ENCODE peak calls at places on chromosomes 5 and 9, in four cellular contexts. One of them, this sample, is unnamed. For H3K36me3, the result is how much of the 10 kb centered on the place peaks cover.

GRCh38 chr9:82989949-82990348 is 73.0 kb downstream of the RASEF start:
- DNase-seq in esophagus muscularis mucosa: no peak
- DNase-seq in cardiac muscle cell: no peak
- DNase-seq in small intestine: no peak
- DNase-seq in this sample: no peak

GRCh38 chr9:85483214-85483613 is 258.5 kb downstream of the AGTPBP1 start:
- DNase-seq in cardiac muscle cell: no peak
- DNase-seq in small intestine: no peak
- DNase-seq in esophagus muscularis mucosa: no peak
- DNase-seq in this sample: no peak

GRCh38 chr5:158700231-158700996 is 399.3 kb downstream of the EBF1 start:
- DNase-seq in esophagus muscularis mucosa: no peak
- DNase-seq in cardiac muscle cell: peak
- DNase-seq in small intestine: no peak
- DNase-seq in this sample: no peak

GRCh38 chr5:16489322-16489791 is 23.8 kb upstream of the ZNF622 start:
- DNase-seq in cardiac muscle cell: peak
- DNase-seq in small intestine: peak
- DNase-seq in esophagus muscularis mucosa: no peak
- DNase-seq in this sample: no peak

GRCh38 chr5:150181035-150181434 is 8.8 kb upstream of the SLC6A7 start:
- DNase-seq in cardiac muscle cell: peak
- DNase-seq in small intestine: peak
- DNase-seq in esophagus muscularis mucosa: no peak
- DNase-seq in this sample: no peak

GRCh38 chr5:74320526-74320925 is 320.0 kb downstream of the ENC1 start:
- DNase-seq in small intestine: no peak
- DNase-seq in cardiac muscle cell: no peak
- DNase-seq in esophagus muscularis mucosa: no peak
- DNase-seq in this sample: no peak

GRCh38 chr9:35842795-35843194 is 13.8 kb downstream of the TMEM8B start:
- DNase-seq in small intestine: no peak
- DNase-seq in cardiac muscle cell: no peak
- DNase-seq in esophagus muscularis mucosa: no peak
- DNase-seq in this sample: no peak

GRCh38 chr5:42718591-42718990 is 38.0 kb upstream of the CCDC152 start:
- DNase-seq in esophagus muscularis mucosa: no peak
- DNase-seq in cardiac muscle cell: peak
- DNase-seq in small intestine: no peak
- DNase-seq in this sample: no peak

GRCh38 chr5:141771562-141771961 is 89.5 kb upstream of the ARAP3 start:
- DNase-seq in small intestine: no peak
- DNase-seq in esophagus muscularis mucosa: no peak
- DNase-seq in cardiac muscle cell: no peak
- DNase-seq in this sample: no peak

GRCh38 chr5:68381060-68381459 is 165.5 kb downstream of the PIK3R1 start:
- DNase-seq in esophagus muscularis mucosa: peak
- DNase-seq in cardiac muscle cell: no peak
- DNase-seq in small intestine: no peak
- DNase-seq in this sample: no peak

GRCh38 chr9:90057361-90057760 is 452.5 kb downstream of the GADD45G start:
- DNase-seq in cardiac muscle cell: no peak
- DNase-seq in esophagus muscularis mucosa: peak
- DNase-seq in small intestine: no peak
- DNase-seq in this sample: no peak

GRCh38 chr5:59146729-59147128 is 563.9 kb downstream of the RAB3C start:
- DNase-seq in cardiac muscle cell: no peak
- DNase-seq in esophagus muscularis mucosa: no peak
- DNase-seq in small intestine: no peak
- DNase-seq in this sample: no peak

GRCh38 chr5:51201024-51201423 is 182.2 kb upstream of the ISL1 start:
- DNase-seq in cardiac muscle cell: no peak
- DNase-seq in small intestine: peak
- DNase-seq in esophagus muscularis mucosa: no peak
- DNase-seq in this sample: no peak

GRCh38 chr9:93662952-93663572 is 86.7 kb downstream of the PHF2 start:
- DNase-seq in small intestine: no peak
- DNase-seq in cardiac muscle cell: no peak
- DNase-seq in esophagus muscularis mucosa: no peak
- DNase-seq in this sample: no peak

GRCh38 chr5:112691758-112692157 is 45.9 kb upstream of the APC start:
- DNase-seq in small intestine: peak
- DNase-seq in cardiac muscle cell: peak
- DNase-seq in esophagus muscularis mucosa: peak
- DNase-seq in this sample: no peak

GRCh38 chr5:176846335-176847140 is 36.2 kb downstream of the UNC5A start:
- DNase-seq in small intestine: peak
- DNase-seq in esophagus muscularis mucosa: no peak
- DNase-seq in cardiac muscle cell: no peak
- DNase-seq in this sample: no peak

GRCh38 chr9:35158501-35159280 is 3.1 kb upstream of the UNC13B start:
- DNase-seq in esophagus muscularis mucosa: no peak
- DNase-seq in small intestine: no peak
- DNase-seq in cardiac muscle cell: no peak
- DNase-seq in this sample: no peak

GRCh38 chr9:128683340-128684064 is 5.5 kb upstream of the SET start:
- DNase-seq in cardiac muscle cell: peak
- DNase-seq in small intestine: peak
- DNase-seq in esophagus muscularis mucosa: no peak
- DNase-seq in this sample: peak

GRCh38 chr9:128642675-128643074 is 14.0 kb downstream of the DYNC2I2 start:
- DNase-seq in esophagus muscularis mucosa: no peak
- DNase-seq in cardiac muscle cell: no peak
- DNase-seq in small intestine: no peak
- DNase-seq in this sample: no peak

GRCh38 chr9:84258371-84258770 is 82.2 kb downstream of the SLC28A3 start:
- DNase-seq in small intestine: no peak
- DNase-seq in esophagus muscularis mucosa: no peak
- DNase-seq in cardiac muscle cell: no peak
- DNase-seq in this sample: no peak

GRCh38 chr5:53426517-53426839 is 54.0 kb upstream of the FST start:
- DNase-seq in esophagus muscularis mucosa: no peak
- DNase-seq in small intestine: no peak
- DNase-seq in cardiac muscle cell: no peak
- DNase-seq in this sample: no peak

GRCh38 chr5:139842321-139842720 is 46.7 kb downstream of the PSD2 start:
- DNase-seq in esophagus muscularis mucosa: no peak
- DNase-seq in cardiac muscle cell: no peak
- DNase-seq in small intestine: no peak
- DNase-seq in this sample: peak

GRCh38 chr5:75716715-75717081 is 539 bp downstream of the POC5 start:
- DNase-seq in cardiac muscle cell: no peak
- DNase-seq in esophagus muscularis mucosa: no peak
- DNase-seq in small intestine: no peak
- DNase-seq in this sample: no peak

GRCh38 chr5:96431376-96432244 is 1.4 kb downstream of the PCSK1 start:
- DNase-seq in small intestine: no peak
- DNase-seq in cardiac muscle cell: peak
- DNase-seq in esophagus muscularis mucosa: no peak
- DNase-seq in this sample: peak

DNA sequence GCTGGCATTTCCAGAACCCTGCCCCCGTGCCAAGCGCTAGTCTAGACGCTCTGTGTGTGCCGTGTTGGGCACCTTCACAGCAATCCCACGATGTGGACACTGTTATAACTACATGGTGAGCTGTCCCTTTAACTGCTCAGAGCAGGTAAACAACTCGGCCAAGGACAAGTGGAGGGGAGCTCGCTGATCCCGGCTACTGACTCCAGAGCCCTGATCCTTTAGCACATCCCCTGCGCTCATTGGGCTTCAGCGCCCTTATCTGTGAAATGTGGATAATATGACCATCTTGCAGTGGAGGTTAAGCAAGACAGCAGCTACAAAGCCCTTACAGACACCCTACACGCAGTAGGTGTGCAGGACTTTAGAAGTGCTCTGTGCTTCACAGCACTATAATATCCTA is 16.5 kb downstream of the ORM2 start:
- DNase-seq in esophagus muscularis mucosa: no peak
- DNase-seq in small intestine: no peak
- DNase-seq in cardiac muscle cell: no peak
- DNase-seq in this sample: no peak
- H3K36me3 ChIP-seq in esophagus muscularis mucosa: half or more
- H3K36me3 ChIP-seq in small intestine: under half
- H3K36me3 ChIP-seq in cardiac muscle cell: under half
- H3K36me3 ChIP-seq in this sample: under half

GRCh38 chr9:78312125-78312524 is 15.2 kb downstream of the PSAT1 start:
- DNase-seq in cardiac muscle cell: no peak
- DNase-seq in esophagus muscularis mucosa: no peak
- DNase-seq in small intestine: no peak
- DNase-seq in this sample: no peak
- H3K36me3 ChIP-seq in cardiac muscle cell: under half
- H3K36me3 ChIP-seq in esophagus muscularis mucosa: under half
- H3K36me3 ChIP-seq in small intestine: under half
- H3K36me3 ChIP-seq in this sample: under half

DNA sequence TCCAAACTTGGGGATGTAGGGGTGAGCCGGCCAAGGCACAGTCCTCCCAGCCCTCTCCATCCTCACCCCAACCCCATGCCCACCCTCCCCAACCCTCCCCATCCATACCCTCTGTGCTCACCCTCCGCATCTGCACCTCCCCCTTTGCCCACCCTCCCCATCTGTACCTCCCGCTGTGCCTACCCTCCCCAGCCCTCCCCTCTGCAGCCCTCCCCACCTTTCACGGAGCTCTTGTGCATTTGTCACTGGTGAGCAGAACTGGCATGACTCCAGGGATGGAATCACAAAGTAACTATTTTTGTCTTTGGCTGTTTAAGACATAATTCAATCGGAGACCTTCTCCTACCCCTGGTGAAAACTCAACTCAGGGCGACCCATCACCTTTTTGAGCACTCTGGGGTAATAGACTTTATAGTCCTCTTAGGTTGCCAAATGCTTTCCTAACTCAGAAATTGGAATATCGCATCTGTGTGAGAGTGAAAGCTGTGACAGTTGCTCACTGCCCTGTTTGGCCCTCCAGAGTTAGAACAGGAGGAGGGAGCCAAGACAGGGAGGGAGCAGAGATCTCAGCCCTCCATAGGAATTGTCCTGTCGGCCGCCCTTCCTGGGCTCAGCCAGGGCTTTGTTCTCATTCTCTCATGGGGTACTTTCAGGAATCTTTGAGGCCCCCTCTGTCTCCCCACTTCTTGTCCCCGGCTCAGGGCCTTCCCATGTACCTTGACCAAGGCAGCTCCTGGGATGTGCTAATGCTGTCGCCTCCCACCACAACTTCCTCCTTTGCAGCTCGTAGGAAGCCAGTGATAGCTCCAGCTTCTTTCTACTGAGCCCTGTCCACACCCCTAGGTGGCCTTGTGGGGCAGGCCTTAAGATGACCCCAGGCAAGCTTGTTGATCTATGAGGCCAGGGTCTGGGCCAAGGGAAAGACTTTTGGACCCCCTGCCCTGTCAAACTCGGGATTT is 36.2 kb downstream of the OTULIN start:
- DNase-seq in esophagus muscularis mucosa: no peak
- DNase-seq in cardiac muscle cell: no peak
- DNase-seq in small intestine: no peak
- DNase-seq in this sample: no peak
- H3K36me3 ChIP-seq in esophagus muscularis mucosa: under half
- H3K36me3 ChIP-seq in cardiac muscle cell: under half
- H3K36me3 ChIP-seq in small intestine: under half
- H3K36me3 ChIP-seq in this sample: under half

GRCh38 chr5:10746711-10747110 is 14.3 kb downstream of the DAP start:
- DNase-seq in cardiac muscle cell: no peak
- DNase-seq in small intestine: peak
- DNase-seq in esophagus muscularis mucosa: no peak
- DNase-seq in this sample: no peak
- H3K36me3 ChIP-seq in cardiac muscle cell: under half
- H3K36me3 ChIP-seq in small intestine: under half
- H3K36me3 ChIP-seq in esophagus muscularis mucosa: under half
- H3K36me3 ChIP-seq in this sample: under half

GRCh38 chr9:72312563-72312962 is 52.4 kb downstream of the ZFAND5 start:
- DNase-seq in small intestine: no peak
- DNase-seq in esophagus muscularis mucosa: no peak
- DNase-seq in cardiac muscle cell: no peak
- DNase-seq in this sample: no peak

GRCh38 chr9:72305102-72305546 is 59.9 kb downstream of the ZFAND5 start:
- DNase-seq in esophagus muscularis mucosa: peak
- DNase-seq in small intestine: peak
- DNase-seq in cardiac muscle cell: peak
- DNase-seq in this sample: no peak

GRCh38 chr9:72309366-72310133 is 55.5 kb downstream of the ZFAND5 start:
- DNase-seq in small intestine: no peak
- DNase-seq in esophagus muscularis mucosa: no peak
- DNase-seq in cardiac muscle cell: no peak
- DNase-seq in this sample: no peak

GRCh38 chr9:72304538-72304937 is 60.5 kb downstream of the ZFAND5 start:
- DNase-seq in cardiac muscle cell: no peak
- DNase-seq in small intestine: no peak
- DNase-seq in esophagus muscularis mucosa: no peak
- DNase-seq in this sample: no peak

DNA sequence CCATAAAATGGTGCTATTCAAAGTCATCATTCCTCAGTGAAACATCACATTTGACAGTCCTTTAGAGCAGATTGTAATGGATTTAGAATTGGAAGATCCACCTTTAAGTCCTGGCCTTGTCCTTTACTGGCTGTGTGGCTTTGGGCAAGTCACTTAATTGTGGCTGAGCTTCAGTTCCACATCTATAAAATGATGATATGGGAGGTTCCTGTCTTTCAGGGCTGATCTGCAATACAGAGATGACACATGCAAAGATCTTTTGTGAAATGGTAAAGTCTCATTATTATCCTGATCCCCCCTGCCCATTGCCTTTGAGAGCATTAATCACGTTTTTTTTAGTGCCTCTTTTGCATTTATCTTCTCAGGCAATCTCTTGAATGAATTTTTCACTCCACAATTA is 58.2 kb downstream of the ZFAND5 start:
- DNase-seq in cardiac muscle cell: no peak
- DNase-seq in small intestine: no peak
- DNase-seq in esophagus muscularis mucosa: no peak
- DNase-seq in this sample: no peak
- H3K36me3 ChIP-seq in cardiac muscle cell: under half
- H3K36me3 ChIP-seq in small intestine: under half
- H3K36me3 ChIP-seq in esophagus muscularis mucosa: under half
- H3K36me3 ChIP-seq in this sample: under half

DNA sequence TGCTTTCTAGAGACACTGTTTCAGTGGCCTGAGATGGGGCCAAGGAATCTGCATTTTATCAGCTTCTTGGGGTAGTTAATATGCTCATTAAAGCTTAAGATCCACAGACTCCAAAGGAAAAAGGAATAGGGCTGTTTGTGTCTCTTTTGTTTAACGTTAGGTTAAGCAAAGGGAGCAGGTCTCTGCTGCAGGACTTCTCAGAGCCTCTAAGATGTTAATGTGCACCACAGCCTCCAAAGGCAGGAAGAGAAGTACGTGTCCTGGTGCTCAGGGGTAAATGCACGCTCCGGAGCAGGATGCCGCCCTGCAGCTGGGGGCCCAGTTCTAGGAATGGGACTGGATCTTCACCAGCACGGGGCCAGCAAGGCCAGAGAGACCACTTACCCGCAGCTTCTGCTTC is 19.6 kb downstream of the SPARC start:
- DNase-seq in small intestine: no peak
- DNase-seq in esophagus muscularis mucosa: no peak
- DNase-seq in cardiac muscle cell: no peak
- DNase-seq in this sample: no peak
- H3K36me3 ChIP-seq in small intestine: under half
- H3K36me3 ChIP-seq in esophagus muscularis mucosa: half or more
- H3K36me3 ChIP-seq in cardiac muscle cell: under half
- H3K36me3 ChIP-seq in this sample: under half

This sample was measured in aorta.